ENCODE peak calls at places on chromosomes 12 and 14, in nine cellular contexts. P is heart left ventricle, M is H54, U is K562, G is tibial nerve, Q is body of pancreas, X is esophagus squamous epithelium, L is lower leg skin, C is breast epithelium. J is an unnamed sample.

GRCh38 chr14:63603749-63604277 is 37.9 kb downstream of the WDR89 start:
- DNase-seq in G (no peak), L (no peak), Q (no peak), U (no peak), X (no peak), M (no peak), C (no peak), P (no peak), J (no peak)

GRCh38 chr14:31080060-31080459 is 53.9 kb upstream of the STRN3 start:
- DNase-seq in P (no peak), C (no peak), U (no peak), L (no peak), G (no peak), Q (no peak), X (no peak), M (no peak), J (peak; percentile 56)

GRCh38 chr12:11981174-11981733 is 89.5 kb upstream of the BCL2L14 start:
- DNase-seq in M (no peak), G (no peak), X (no peak), C (no peak), Q (no peak), L (no peak), P (no peak), U (no peak), J (no peak)

GRCh38 chr14:73786632-73786941 is 65.0 kb upstream of the PTGR2 start:
- DNase-seq in U (no peak), L (no peak), C (no peak), X (no peak), Q (peak; percentile 48), M (no peak), G (no peak), P (peak; percentile 44), J (peak; percentile 70)

GRCh38 chr12:75656650-75657049 is 145.2 kb upstream of the KRR1 start:
- DNase-seq in L (no peak), P (no peak), X (no peak), C (no peak), M (peak; percentile 39), U (no peak), G (no peak), Q (no peak), J (no peak)

GRCh38 chr12:94650143-94651056 is at the start of gene TMCC3:
- DNase-seq in C (no peak), X (no peak), Q (peak; percentile 26), P (peak; percentile 50), M (no peak), G (no peak), U (no peak), L (no peak), J (peak; percentile 22)

GRCh38 chr14:104178279-104178678 is 39.9 kb downstream of the KIF26A start:
- DNase-seq in G (no peak), Q (no peak), U (no peak), P (peak; percentile 65), X (no peak), M (no peak), C (no peak), L (no peak), J (no peak)

GRCh38 chr12:13154027-13154538 is 42.4 kb upstream of the EMP1 start:
- DNase-seq in Q (no peak), U (no peak), M (no peak), X (no peak), G (no peak), L (no peak), C (no peak), P (no peak), J (no peak)

GRCh38 chr12:62783881-62784280 is 151.1 kb downstream of the PPM1H start:
- DNase-seq in M (no peak), X (no peak), G (no peak), C (no peak), U (no peak), L (no peak), P (no peak), Q (no peak), J (no peak)

GRCh38 chr12:31510034-31510433 is 80.9 kb downstream of the DENND5B start:
- DNase-seq in U (no peak), X (no peak), C (no peak), P (no peak), M (no peak), L (no peak), G (no peak), Q (no peak), J (no peak)

GRCh38 chr12:89690925-89691324 is 17.7 kb downstream of the ATP2B1 start:
- DNase-seq in M (no peak), Q (no peak), L (no peak), P (no peak), G (no peak), X (no peak), C (no peak), U (no peak), J (no peak)

GRCh38 chr12:121532503-121533390 is 48.1 kb downstream of the KDM2B start:
- DNase-seq in C (no peak), Q (no peak), G (no peak), M (no peak), P (peak; percentile 51), U (no peak), L (no peak), X (no peak), J (no peak)

GRCh38 chr14:29262979-29263378 is 496.4 kb downstream of the FOXG1 start:
- DNase-seq in C (no peak), M (no peak), L (no peak), Q (no peak), U (no peak), G (no peak), X (no peak), P (no peak), J (no peak)

GRCh38 chr14:30225171-30225570 is 297.5 kb upstream of the PRKD1 start:
- DNase-seq in U (no peak), G (peak; percentile 79), C (no peak), L (peak; percentile 46), X (no peak), Q (no peak), P (no peak), M (no peak), J (no peak)

GRCh38 chr12:99649551-99649950 is 2.0 kb downstream of the GARIN6 start:
- DNase-seq in L (no peak), U (no peak), X (no peak), M (no peak), Q (no peak), C (no peak), P (no peak), G (no peak), J (peak; percentile 22)
- TF ChIP-seq POLR2A in L (no peak), U (no peak), X (no peak), M (no peak), Q (no peak), C (no peak), P (no peak), G (no peak), J (no peak)

DNA sequence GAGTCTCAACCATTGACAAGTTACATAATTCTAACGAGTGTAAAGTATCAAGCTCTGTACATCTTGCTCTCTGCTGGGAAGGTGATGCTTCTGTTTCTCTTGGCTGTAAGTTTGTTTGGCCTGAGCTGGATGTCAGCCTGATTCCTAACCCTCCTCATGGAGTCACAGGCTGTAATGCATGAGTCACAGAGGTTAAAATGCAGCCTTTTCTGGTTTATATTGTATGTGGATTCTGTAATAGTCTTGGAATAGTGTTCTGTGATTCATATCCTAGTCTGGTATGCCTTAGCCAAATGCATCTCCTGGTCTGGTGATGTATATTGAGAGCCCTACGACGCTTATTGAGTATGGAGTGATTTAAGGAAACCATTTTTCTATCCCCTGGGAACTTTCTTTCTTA is 104.5 kb upstream of the FRMD6 start:
- DNase-seq in Q (no peak), U (no peak), G (peak; percentile 51), L (no peak), C (peak; percentile 41), P (peak; percentile 13), X (no peak), M (peak; percentile 6), J (no peak)
- TF ChIP-seq POLR2A in Q (no peak), U (no peak), G (no peak), L (no peak), C (no peak), P (no peak), X (no peak), M (no peak), J (no peak)

DNA sequence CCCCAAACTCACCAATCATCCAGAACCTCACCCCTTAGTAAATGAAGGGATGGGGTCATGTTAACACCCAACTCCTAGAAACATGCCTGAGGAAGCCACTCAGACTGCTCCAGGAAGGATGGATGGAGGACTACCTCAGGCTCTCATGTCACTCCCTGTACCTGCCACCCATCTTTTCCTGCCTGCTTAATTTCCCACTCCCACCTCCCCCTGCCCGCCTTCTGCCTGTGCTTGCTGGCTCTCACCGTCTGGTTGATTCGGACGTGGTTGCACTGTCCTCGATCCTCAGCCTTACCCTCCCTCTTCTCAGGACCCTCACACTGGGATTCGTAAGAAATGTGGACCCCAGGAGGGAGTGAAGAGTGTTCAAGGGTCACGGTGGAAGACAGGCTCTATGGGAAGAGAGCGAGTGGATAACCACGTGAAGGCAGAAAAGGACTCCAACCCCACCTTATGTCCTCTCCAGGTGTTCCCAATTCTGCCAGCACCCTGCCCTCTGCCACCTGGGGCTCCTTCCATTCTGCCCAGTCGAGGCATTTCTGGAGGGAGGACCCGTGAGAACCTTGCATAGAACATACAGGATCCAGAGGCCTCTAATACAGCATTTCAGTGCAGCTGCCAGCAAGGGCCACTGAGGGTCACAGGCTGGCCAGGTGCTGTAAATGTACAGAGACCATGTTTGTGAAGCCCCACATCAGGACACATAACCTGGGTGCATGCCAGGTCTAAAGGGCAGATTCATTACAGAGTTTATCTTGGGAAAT is 12.9 kb downstream of the ITGB7 start:
- DNase-seq in C (no peak), U (no peak), M (no peak), L (no peak), G (no peak), Q (no peak), P (no peak), X (no peak), J (no peak)
- TF ChIP-seq POLR2A in C (no peak), U (no peak), M (no peak), L (no peak), G (no peak), Q (no peak), P (no peak), X (no peak), J (no peak)

GRCh38 chr12:110282343-110282860 is 1.4 kb downstream of the ATP2A2 start:
- DNase-seq in C (no peak), L (no peak), G (no peak), X (no peak), Q (no peak), M (no peak), P (no peak), U (no peak), J (no peak)

GRCh38 chr12:110279561-110279960 is 1.5 kb upstream of the ATP2A2 start:
- DNase-seq in C (no peak), U (no peak), P (no peak), M (no peak), X (no peak), G (no peak), Q (no peak), L (no peak), J (no peak)

GRCh38 chr12:110279976-110280783 is 867 bp upstream of the ATP2A2 start:
- DNase-seq in U (peak; percentile 67), Q (peak; percentile 51), X (no peak), P (peak; percentile 54), L (peak; percentile 40), M (peak; percentile 60), C (peak; percentile 47), G (peak; percentile 38), J (peak; percentile 52)

GRCh38 chr12:110281549-110282342 is 699 bp downstream of the ATP2A2 start:
- DNase-seq in M (no peak), L (peak; percentile 33), U (no peak), Q (peak; percentile 57), X (no peak), G (peak; percentile 21), P (peak; percentile 51), C (peak; percentile 35), J (peak; percentile 84)

GRCh38 chr12:110280784-110281548 is at the start of gene ATP2A2:
- DNase-seq in X (peak; percentile 54), C (peak; percentile 84), G (peak; percentile 71), U (peak; percentile 96), P (peak; percentile 92), L (peak; percentile 81), Q (peak; percentile 90), M (peak; percentile 88), J (peak; percentile 95)
- TF ChIP-seq POLR2A in X (peak; percentile 47), C (peak; percentile 48), G (peak; percentile 91), U (peak; percentile 89), P (peak; percentile 99), L (no peak), Q (peak; percentile 72), M (peak; percentile 96), J (peak; percentile 67)

J was measured in erythroblast.